ENCODE peak calls at places on chromosome 6, in eight cellular contexts. Q is AG09319, E is neural progenitor cell, J is omental fat pad, I is AG04450, Y is GM13977, G is heart right ventricle, Z is GM12865. K is an unnamed sample.

GRCh38 chr6:53395986-53396385 is 47.2 kb upstream of the ELOVL5 start:
- DNase-seq in Q (no peak), E (no peak), J (no peak), I (no peak), Y (no peak), G (no peak), Z (no peak), K (no peak)

GRCh38 chr6:77926198-77926752 is 273.4 kb downstream of the MEI4 start:
- DNase-seq in Q (no peak), E (peak), J (no peak), I (no peak), Y (no peak), G (no peak), Z (peak), K (no peak)

GRCh38 chr6:33929575-33930288 is 125.9 kb upstream of the MLN start:
- DNase-seq in Q (no peak), E (no peak), J (no peak), I (no peak), Y (no peak), G (peak), Z (no peak), K (no peak)

GRCh38 chr6:47964994-47965393 is 146.0 kb downstream of the PTCHD4 start:
- DNase-seq in Q (no peak), E (no peak), J (no peak), I (no peak), Y (no peak), G (no peak), Z (no peak), K (no peak)

GRCh38 chr6:13427838-13428527 is 59.4 kb downstream of the GFOD1 start:
- DNase-seq in Q (no peak), E (no peak), J (no peak), I (no peak), Y (peak), G (no peak), Z (peak), K (no peak)

GRCh38 chr6:158002951-158003853 is 21.5 kb downstream of the SYNJ2 start:
- DNase-seq in Q (peak), E (peak), J (no peak), I (no peak), Y (no peak), G (peak), Z (peak), K (no peak)

GRCh38 chr6:78324213-78324612 is 543.1 kb upstream of the IRAK1BP1 start:
- DNase-seq in Q (no peak), E (no peak), J (no peak), I (no peak), Y (no peak), G (no peak), Z (no peak), K (no peak)

GRCh38 chr6:97630592-97630991 is 347.6 kb upstream of the MMS22L start:
- DNase-seq in Q (no peak), E (no peak), J (no peak), I (no peak), Y (no peak), G (no peak), Z (no peak), K (no peak)

GRCh38 chr6:40342674-40343230 is 244.4 kb downstream of the LRFN2 start:
- DNase-seq in Q (no peak), E (peak), J (no peak), I (no peak), Y (no peak), G (no peak), Z (no peak), K (no peak)

GRCh38 chr6:55040102-55040848 is 134.0 kb upstream of the HCRTR2 start:
- DNase-seq in Q (peak), E (no peak), J (no peak), I (peak), Y (no peak), G (no peak), Z (no peak), K (no peak)

GRCh38 chr6:119384444-119384843 is 34.9 kb upstream of the MAN1A1 start:
- DNase-seq in Q (no peak), E (no peak), J (no peak), I (no peak), Y (no peak), G (no peak), Z (no peak), K (no peak)

GRCh38 chr6:139515511-139515910 is 141.1 kb upstream of the CITED2 start:
- DNase-seq in Q (no peak), E (no peak), J (no peak), I (no peak), Y (peak), G (no peak), Z (peak), K (no peak)

GRCh38 chr6:106510090-106510970 is 119.0 kb downstream of the RTN4IP1 start:
- DNase-seq in Q (no peak), E (peak), J (no peak), I (no peak), Y (peak), G (peak), Z (peak), K (peak)

GRCh38 chr6:168649209-168649608 is 208.2 kb downstream of the SMOC2 start:
- DNase-seq in Q (no peak), E (no peak), J (no peak), I (no peak), Y (no peak), G (no peak), Z (no peak), K (no peak)

GRCh38 chr6:95280690-95281273 is 296.6 kb upstream of the MANEA start:
- DNase-seq in Q (no peak), E (peak), J (no peak), I (no peak), Y (no peak), G (no peak), Z (peak), K (no peak)

GRCh38 chr6:150721411-150722266 is 122.0 kb downstream of the PLEKHG1 start:
- DNase-seq in Q (no peak), E (no peak), J (no peak), I (no peak), Y (no peak), G (no peak), Z (no peak), K (no peak)

GRCh38 chr6:52407467-52407866 is 12.7 kb upstream of the EFHC1 start:
- DNase-seq in Q (no peak), E (peak), J (no peak), I (no peak), Y (peak), G (no peak), Z (peak), K (no peak)

GRCh38 chr6:160883999-160884398 is 107.6 kb upstream of the MAP3K4 start:
- DNase-seq in Q (no peak), E (no peak), J (no peak), I (no peak), Y (no peak), G (no peak), Z (no peak), K (no peak)

GRCh38 chr6:6712258-6712978 is 123.9 kb downstream of the LY86 start:
- DNase-seq in Q (no peak), E (no peak), J (no peak), I (peak), Y (no peak), G (no peak), Z (peak), K (no peak)

GRCh38 chr6:67563671-67564070 is 1071.4 kb upstream of the ADGRB3 start:
- DNase-seq in Q (no peak), E (no peak), J (no peak), I (no peak), Y (no peak), G (no peak), Z (no peak), K (no peak)

GRCh38 chr6:75524322-75524972 is 30.8 kb upstream of the FILIP1 start:
- DNase-seq in Q (peak), E (peak), J (no peak), I (peak), Y (no peak), G (no peak), Z (no peak), K (no peak)

GRCh38 chr6:149831380-149831820 is 32.8 kb downstream of the LRP11 start:
- DNase-seq in Q (no peak), E (no peak), J (no peak), I (no peak), Y (no peak), G (no peak), Z (no peak), K (no peak)

GRCh38 chr6:137266032-137266586 is 46.9 kb upstream of the IFNGR1 start:
- DNase-seq in Q (no peak), E (no peak), J (no peak), I (no peak), Y (no peak), G (no peak), Z (no peak), K (no peak)

GRCh38 chr6:166955121-166955864 is 1.1 kb downstream of the RNASET2 start:
- DNase-seq in Q (no peak), E (peak), J (no peak), I (no peak), Y (peak), G (peak), Z (peak), K (no peak)

GRCh38 chr6:54681987-54682386 is 164.6 kb upstream of the FAM83B start:
- DNase-seq in Q (peak), E (no peak), J (no peak), I (peak), Y (no peak), G (no peak), Z (no peak), K (no peak)

GRCh38 chr6:73262701-73263569 is at the start of gene KHDC1:
- DNase-seq in Q (no peak), E (peak), J (no peak), I (peak), Y (peak), G (peak), Z (peak), K (peak)

GRCh38 chr6:16402501-16402900 is 164.1 kb downstream of the GMPR start:
- DNase-seq in Q (no peak), E (no peak), J (no peak), I (no peak), Y (no peak), G (no peak), Z (no peak), K (no peak)

GRCh38 chr6:107075951-107076381 is 39.3 kb downstream of the BEND3 start:
- DNase-seq in Q (no peak), E (no peak), J (no peak), I (no peak), Y (peak), G (no peak), Z (peak), K (no peak)

GRCh38 chr6:121435444-121436069 is at the start of gene GJA1:
- DNase-seq in Q (peak), E (peak), J (no peak), I (peak), Y (no peak), G (no peak), Z (no peak), K (no peak)

GRCh38 chr6:2194643-2195042 is 50.8 kb downstream of the GMDS start:
- DNase-seq in Q (no peak), E (no peak), J (no peak), I (no peak), Y (no peak), G (no peak), Z (no peak), K (no peak)

GRCh38 chr6:14838041-14838596 is 407.8 kb upstream of the JARID2 start:
- DNase-seq in Q (no peak), E (peak), J (no peak), I (no peak), Y (no peak), G (no peak), Z (no peak), K (no peak)

GRCh38 chr6:36874443-36875249 is at the start of gene PPIL1:
- DNase-seq in Q (no peak), E (peak), J (peak), I (peak), Y (peak), G (peak), Z (peak), K (peak)

GRCh38 chr6:128635219-128635618 is 114.8 kb upstream of the PTPRK start:
- DNase-seq in Q (no peak), E (no peak), J (no peak), I (no peak), Y (no peak), G (no peak), Z (no peak), K (no peak)

GRCh38 chr6:36804549-36804948 is 34.7 kb downstream of the CPNE5 start:
- DNase-seq in Q (no peak), E (no peak), J (no peak), I (no peak), Y (no peak), G (no peak), Z (no peak), K (no peak)

GRCh38 chr6:11586574-11586973 is 49.0 kb downstream of the TMEM170B start:
- DNase-seq in Q (peak), E (peak), J (no peak), I (peak), Y (no peak), G (no peak), Z (no peak), K (no peak)

DNA sequence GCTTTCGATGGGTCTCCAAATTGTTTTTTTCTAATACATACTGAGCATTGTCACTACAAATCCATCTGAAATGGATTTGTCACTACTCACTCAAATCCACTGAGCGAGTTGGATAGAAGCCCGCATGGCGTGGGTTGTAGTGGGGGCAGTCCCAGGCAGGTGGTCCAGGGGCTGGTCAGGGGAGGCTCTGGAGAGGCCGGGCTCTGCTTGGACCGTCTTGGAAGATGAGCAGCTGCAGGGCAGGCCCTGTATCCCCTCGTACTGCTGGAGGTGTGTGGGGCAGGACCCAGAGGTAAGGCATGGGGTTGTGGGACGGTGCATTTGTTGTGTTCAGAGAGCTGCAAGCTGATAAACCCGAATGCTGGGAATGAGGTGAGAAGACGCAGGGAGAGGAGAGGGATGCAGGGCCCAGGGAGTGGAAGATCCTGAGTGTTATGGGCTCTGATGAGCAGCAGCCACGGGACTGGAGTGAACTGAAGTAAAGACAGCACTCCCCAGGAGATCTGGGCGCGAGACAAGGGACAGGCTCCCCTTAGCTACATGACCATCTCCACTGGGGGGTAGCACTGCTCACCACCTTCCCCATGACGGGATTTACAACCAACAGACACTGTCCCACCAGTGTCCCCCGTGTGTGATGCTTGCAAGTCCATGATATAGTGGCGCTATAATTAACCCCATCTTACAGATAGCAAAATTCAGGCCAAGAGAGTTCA is 45.9 kb downstream of the PSMG4 start:
- DNase-seq in Q (no peak), E (no peak), J (no peak), I (no peak), Y (no peak), G (no peak), Z (no peak), K (peak)
- TF ChIP-seq CTCF in Q (no peak), E (no peak), J (no peak), I (no peak), Y (no peak), G (no peak), Z (no peak), K (no peak)

GRCh38 chr6:138309695-138310094 is 68.0 kb upstream of the SMIM28 start:
- DNase-seq in Q (no peak), E (no peak), J (no peak), I (no peak), Y (no peak), G (no peak), Z (no peak), K (no peak)

GRCh38 chr6:138308728-138309110 is 69.0 kb upstream of the SMIM28 start:
- DNase-seq in Q (no peak), E (no peak), J (no peak), I (no peak), Y (no peak), G (no peak), Z (no peak), K (no peak)

GRCh38 chr6:138307352-138307751 is 70.4 kb upstream of the SMIM28 start:
- DNase-seq in Q (no peak), E (no peak), J (no peak), I (no peak), Y (no peak), G (no peak), Z (no peak), K (no peak)

GRCh38 chr6:138310294-138310693 is 67.4 kb upstream of the SMIM28 start:
- DNase-seq in Q (no peak), E (no peak), J (no peak), I (no peak), Y (no peak), G (no peak), Z (no peak), K (no peak)

DNA sequence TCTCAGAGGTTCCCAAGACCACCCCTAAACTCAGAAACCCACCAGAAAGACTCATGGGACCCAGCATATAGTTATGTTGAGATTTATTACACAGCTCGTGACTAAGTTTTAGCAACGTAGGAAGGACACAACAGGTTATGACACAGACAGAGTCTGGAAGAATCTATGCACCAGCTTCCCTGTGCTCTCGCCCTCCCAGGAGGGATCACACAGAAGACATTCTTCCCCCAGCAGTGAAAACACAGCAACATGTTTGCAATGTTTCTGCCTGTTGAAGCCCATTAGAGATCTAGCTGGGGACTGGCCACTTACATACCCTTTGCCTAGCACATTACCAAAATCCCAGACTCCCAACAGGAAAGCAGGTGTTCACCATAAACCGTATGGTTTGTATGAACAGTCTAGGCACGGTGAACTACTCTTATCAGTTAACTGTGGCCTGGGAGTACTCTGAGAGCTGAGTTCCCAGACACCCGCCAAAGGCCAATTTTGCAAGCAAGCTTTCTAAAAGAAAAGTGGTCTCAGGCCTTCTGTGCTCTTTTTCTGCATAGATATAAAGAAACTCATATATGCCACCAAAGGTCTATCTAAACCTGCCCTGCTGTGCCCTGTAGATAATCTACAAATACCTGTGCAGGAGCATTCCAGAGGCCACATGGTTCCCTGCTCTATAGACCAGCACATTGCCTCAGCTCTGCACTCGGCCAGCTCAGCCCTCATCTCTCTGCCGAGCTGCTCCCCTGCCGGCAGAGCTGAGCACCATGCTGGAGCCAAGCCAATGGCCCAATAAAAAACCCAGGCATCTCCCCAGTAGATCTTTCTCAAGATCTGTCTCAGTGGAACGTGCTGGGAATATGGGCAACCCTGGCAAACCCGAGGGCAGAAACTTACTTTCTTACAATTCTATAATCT is 69.6 kb upstream of the SMIM28 start:
- DNase-seq in Q (no peak), E (no peak), J (no peak), I (no peak), Y (no peak), G (peak), Z (no peak), K (no peak)
- TF ChIP-seq CTCF in Q (no peak), E (no peak), J (no peak), I (peak), Y (no peak), G (no peak), Z (no peak), K (no peak)

GRCh38 chr6:65259982-65260381 is 447.0 kb downstream of the EYS start:
- DNase-seq in Q (no peak), E (no peak), J (no peak), I (no peak), Y (no peak), G (no peak), Z (no peak), K (no peak)

DNA sequence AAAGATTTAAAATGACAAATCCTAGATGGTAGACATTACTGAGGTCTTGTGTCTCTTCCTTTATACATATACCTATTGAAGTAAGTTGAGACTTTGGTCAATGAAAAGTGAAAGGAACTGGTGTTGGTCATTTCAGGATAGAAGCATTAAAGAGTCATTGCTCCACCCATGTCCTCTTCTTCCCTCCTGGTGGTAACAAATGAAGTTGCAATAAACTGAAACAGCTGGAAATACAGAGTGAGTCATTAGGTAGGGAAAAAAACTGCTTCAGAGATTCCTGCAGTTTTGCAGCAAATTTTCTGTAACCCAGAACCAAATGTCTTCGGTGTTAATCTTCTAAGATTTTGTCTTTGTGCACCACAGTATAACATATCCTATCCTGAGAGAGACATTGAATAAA is 447.9 kb downstream of the EYS start:
- DNase-seq in Q (no peak), E (no peak), J (no peak), I (peak), Y (no peak), G (no peak), Z (no peak), K (no peak)
- TF ChIP-seq CTCF in Q (no peak), E (peak), J (no peak), I (peak), Y (no peak), G (no peak), Z (no peak), K (no peak)

GRCh38 chr6:118123503-118124037 is 216.5 kb downstream of the SLC35F1 start:
- DNase-seq in Q (no peak), E (no peak), J (no peak), I (no peak), Y (no peak), G (no peak), Z (no peak), K (no peak)

GRCh38 chr6:118122801-118123200 is 215.7 kb downstream of the SLC35F1 start:
- DNase-seq in Q (no peak), E (no peak), J (no peak), I (no peak), Y (no peak), G (no peak), Z (no peak), K (no peak)

GRCh38 chr6:118124851-118125250 is 217.8 kb downstream of the SLC35F1 start:
- DNase-seq in Q (no peak), E (no peak), J (no peak), I (no peak), Y (no peak), G (no peak), Z (no peak), K (no peak)

GRCh38 chr6:118122161-118122560 is 215.1 kb downstream of the SLC35F1 start:
- DNase-seq in Q (no peak), E (no peak), J (no peak), I (no peak), Y (no peak), G (no peak), Z (no peak), K (no peak)
- TF ChIP-seq CTCF in Q (no peak), E (no peak), J (no peak), I (no peak), Y (no peak), G (no peak), Z (no peak), K (no peak)

K was measured in glutamatergic neuron.